ENCODE peak calls at places on chromosomes 11 and 22, in six cellular contexts. Q is body of pancreas; Y is mesothelial cell of epicardium; Z is stimulated activated CD4-positive, alpha-beta T cell treated with anti-CD3 and anti-CD28 coated beads, TNF-alpha, amount 100 ng/mL, for 4 hours; E is osteocyte; X is NT2/D1. S is an unnamed sample.

GRCh38 chr11:69123593-69124545 is 31.9 kb upstream of the SMIM38 start:
- DNase-seq in Q (no peak), Y (no peak), Z (no peak), E (no peak), X (no peak), S (no peak)

GRCh38 chr11:68398870-68399865 is 61.4 kb upstream of the PPP6R3 start:
- DNase-seq in Q (no peak), Y (no peak), Z (no peak), E (no peak), X (no peak), S (no peak)

GRCh38 chr11:14386895-14387480 is 28.0 kb upstream of the RRAS2 start:
- DNase-seq in Q (no peak), Y (peak), Z (no peak), E (no peak), X (peak), S (no peak)

GRCh38 chr22:45587638-45588481 is 83.8 kb upstream of the ATXN10 start:
- DNase-seq in Q (no peak), Y (no peak), Z (no peak), E (no peak), X (no peak), S (no peak)

GRCh38 chr11:133841279-133842043 is 3.9 kb downstream of the SPATA19 start:
- DNase-seq in Q (no peak), Y (no peak), Z (no peak), E (peak), X (no peak), S (no peak)

GRCh38 chr11:134411887-134412507 is at the start of gene B3GAT1:
- DNase-seq in Q (no peak), Y (no peak), Z (no peak), E (no peak), X (no peak), S (no peak)

GRCh38 chr11:125404136-125404810 is 91.8 kb downstream of the FEZ1 start:
- DNase-seq in Q (no peak), Y (no peak), Z (no peak), E (no peak), X (no peak), S (no peak)

GRCh38 chr11:126140106-126140931 is 71.1 kb downstream of the RPUSD4 start:
- DNase-seq in Q (no peak), Y (no peak), Z (no peak), E (no peak), X (no peak), S (no peak)

GRCh38 chr11:116865696-116866095 is 28.3 kb upstream of the APOA1 start:
- DNase-seq in Q (no peak), Y (no peak), Z (no peak), E (no peak), X (no peak), S (no peak)

GRCh38 chr11:11708256-11708655 is 86.5 kb upstream of the GALNT18 start:
- DNase-seq in Q (no peak), Y (no peak), Z (no peak), E (no peak), X (no peak), S (no peak)

GRCh38 chr22:28222571-28222970 is 303.5 kb upstream of the PITPNB start:
- DNase-seq in Q (no peak), Y (no peak), Z (no peak), E (no peak), X (no peak), S (no peak)

GRCh38 chr22:30238661-30239420 is 7.7 kb downstream of the LIF start:
- DNase-seq in Q (no peak), Y (peak), Z (no peak), E (no peak), X (no peak), S (no peak)

GRCh38 chr11:2446590-2447252 is 1.9 kb downstream of the KCNQ1 start:
- DNase-seq in Q (peak), Y (no peak), Z (no peak), E (no peak), X (no peak), S (no peak)

GRCh38 chr22:36022162-36022561 is 6.5 kb downstream of the RBFOX2 start:
- DNase-seq in Q (no peak), Y (no peak), Z (no peak), E (no peak), X (no peak), S (no peak)

GRCh38 chr11:121451982-121452608 is at the start of gene SORL1:
- DNase-seq in Q (peak), Y (peak), Z (peak), E (no peak), X (peak), S (peak)

GRCh38 chr11:73963861-73964260 is 13.0 kb downstream of the DNAJB13 start:
- DNase-seq in Q (no peak), Y (no peak), Z (no peak), E (no peak), X (no peak), S (no peak)

GRCh38 chr22:48884292-48884691 is 943.4 kb downstream of the BRD1 start:
- DNase-seq in Q (no peak), Y (no peak), Z (no peak), E (peak), X (no peak), S (no peak)

GRCh38 chr11:95898782-95899181 is 25.1 kb downstream of the MTMR2 start:
- DNase-seq in Q (no peak), Y (no peak), Z (no peak), E (no peak), X (no peak), S (no peak)

GRCh38 chr22:36087784-36088183 is 59.2 kb upstream of the RBFOX2 start:
- DNase-seq in Q (no peak), Y (no peak), Z (no peak), E (no peak), X (no peak), S (no peak)

GRCh38 chr22:30314918-30315317 is 11.8 kb downstream of the TBC1D10A start:
- DNase-seq in Q (no peak), Y (no peak), Z (no peak), E (no peak), X (no peak), S (no peak)

GRCh38 chr11:746289-747175 is 732 bp upstream of the TALDO1 start:
- DNase-seq in Q (peak), Y (no peak), Z (peak), E (no peak), X (no peak), S (no peak)

GRCh38 chr11:66956689-66957290 is 1.4 kb downstream of the PC start:
- DNase-seq in Q (no peak), Y (no peak), Z (no peak), E (no peak), X (no peak), S (peak)

GRCh38 chr11:112025682-112026081 is 474 bp downstream of the DLAT start:
- DNase-seq in Q (no peak), Y (no peak), Z (no peak), E (no peak), X (no peak), S (no peak)

GRCh38 chr11:2393941-2394817 is 6.4 kb upstream of the TSSC4 start:
- DNase-seq in Q (no peak), Y (no peak), Z (no peak), E (no peak), X (no peak), S (no peak)

GRCh38 chr22:20549232-20549841 is 41.9 kb downstream of the MED15 start:
- DNase-seq in Q (no peak), Y (no peak), Z (no peak), E (no peak), X (no peak), S (no peak)

GRCh38 chr11:134995746-134996145 is 583.7 kb upstream of the B3GAT1 start:
- DNase-seq in Q (no peak), Y (no peak), Z (no peak), E (no peak), X (no peak), S (no peak)

GRCh38 chr22:43384863-43385262 is 27.0 kb upstream of the MPPED1 start:
- DNase-seq in Q (no peak), Y (no peak), Z (no peak), E (no peak), X (no peak), S (no peak)